ENCODE peak calls at places on chromosomes 4 and X, in four cellular contexts. Q is K562, K is HL-60, N is GM12878. Z is an unnamed sample.

GRCh38 chr4:183158062-183158461 is 59.0 kb downstream of the WWC2 start:
- DNase-seq in Q (no peak), K (no peak), N (no peak), Z (no peak)

GRCh38 chr4:93829531-93830089 is 1.1 kb downstream of the ATOH1 start:
- DNase-seq in Q (no peak), K (no peak), N (no peak), Z (no peak)

GRCh38 chr4:19213388-19213787 is 1038.3 kb upstream of the SLIT2 start:
- DNase-seq in Q (no peak), K (no peak), N (no peak), Z (no peak)

GRCh38 chr4:94757192-94758140 is at the start of gene BMPR1B:
- DNase-seq in Q (no peak), K (no peak), N (no peak), Z (no peak)

GRCh38 chr4:123299212-123299651 is 97.4 kb upstream of the SPRY1 start:
- DNase-seq in Q (no peak), K (no peak), N (no peak), Z (no peak)

GRCh38 chr4:77636902-77637301 is 31.3 kb downstream of the CXCL13 start:
- DNase-seq in Q (no peak), K (no peak), N (no peak), Z (no peak)

GRCh38 chr4:169219440-169219839 is 51.3 kb downstream of the SH3RF1 start:
- DNase-seq in Q (no peak), K (no peak), N (no peak), Z (no peak)

GRCh38 chr4:113300384-113301011 is 251.0 kb downstream of the ANK2 start:
- DNase-seq in Q (no peak), K (no peak), N (no peak), Z (no peak)

GRCh38 chr4:73021634-73022033 is 47.9 kb downstream of the COX18 start:
- DNase-seq in Q (peak; percentile 18), K (no peak), N (no peak), Z (peak; percentile 26)

GRCh38 chr4:93384897-93385296 is 443.7 kb upstream of the ATOH1 start:
- DNase-seq in Q (no peak), K (no peak), N (no peak), Z (no peak)

GRCh38 chr4:159677521-159677920 is 574.6 kb downstream of the RAPGEF2 start:
- DNase-seq in Q (no peak), K (no peak), N (no peak), Z (no peak)

GRCh38 chr4:187183351-187183750 is 459.7 kb upstream of the FAT1 start:
- DNase-seq in Q (no peak), K (no peak), N (no peak), Z (no peak)
- TF ChIP-seq SPI1 in Q (no peak), K (no peak), N (no peak), Z (no peak)

DNA sequence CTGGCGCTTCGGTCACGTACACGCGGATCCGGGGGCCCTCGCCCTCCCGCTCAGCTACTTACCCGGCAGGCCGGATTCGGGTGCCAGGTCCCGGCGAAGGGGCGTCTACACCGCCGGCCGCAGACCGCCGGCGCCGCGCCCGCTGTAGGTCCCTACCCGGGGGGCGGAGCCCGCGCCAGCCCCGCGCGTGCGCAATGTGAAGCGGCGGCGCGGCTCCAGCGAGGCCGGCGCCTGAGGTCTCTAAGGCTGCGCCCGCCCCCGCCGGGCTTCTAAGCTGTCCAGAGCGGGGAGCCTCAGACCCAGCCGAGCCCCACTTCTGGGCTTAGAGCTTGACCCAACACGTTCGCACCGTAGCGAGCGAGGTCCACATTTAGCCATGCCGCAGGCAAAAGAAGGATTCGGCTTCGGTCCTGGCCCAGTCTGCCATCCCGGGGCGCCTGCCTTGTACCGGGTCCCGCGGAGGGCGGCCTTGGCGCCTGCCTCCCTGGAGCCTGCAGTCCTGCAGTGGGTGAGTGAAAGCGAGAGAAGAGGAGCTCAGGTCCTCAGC is at the start of gene ZNF518B:
- DNase-seq in Q (peak; percentile 86), K (peak; percentile 10), N (no peak), Z (peak; percentile 82)
- TF ChIP-seq POLR2AphosphoS5 in Q (no peak), K (no peak), N (no peak), Z (no peak)

GRCh38 chrX:318739-319578 is at the start of gene GTPBP6:
- DNase-seq in Q (peak; percentile 76), K (peak; percentile 91), N (peak; percentile 99), Z (peak; percentile 90)

GRCh38 chrX:319579-320125 is 1.1 kb upstream of the GTPBP6 start:
- DNase-seq in Q (no peak), K (no peak), N (no peak), Z (no peak)

GRCh38 chrX:320126-320783 is 1.7 kb upstream of the GTPBP6 start:
- DNase-seq in Q (no peak), K (no peak), N (no peak), Z (no peak)

GRCh38 chrX:327660-328126 is 9.1 kb upstream of the GTPBP6 start:
- DNase-seq in Q (no peak), K (no peak), N (no peak), Z (no peak)

GRCh38 chrX:323721-324628 is 5.4 kb upstream of the GTPBP6 start:
- DNase-seq in Q (no peak), K (peak; percentile 42), N (no peak), Z (no peak)
- TF ChIP-seq SPI1 in Q (no peak), K (no peak), N (no peak), Z (no peak)

GRCh38 chr4:24857996-24858395 is 54.8 kb downstream of the CCDC149 start:
- DNase-seq in Q (no peak), K (no peak), N (no peak), Z (no peak)
- TF ChIP-seq POLR2AphosphoS5 in Q (no peak), K (no peak), N (no peak), Z (no peak)

GRCh38 chrX:143683486-143683885 is 37.1 kb downstream of the SPANXN2 start:
- DNase-seq in Q (no peak), K (no peak), N (no peak), Z (no peak)
- TF ChIP-seq SPI1 in Q (no peak), K (no peak), N (no peak), Z (no peak)

Z was measured in GM12891.